ENCODE peak calls at places on chromosomes 12 and 14, in four cellular contexts. N, M, A and E are unnamed samples.

GRCh38 chr14:84442481-84442880 is 1087.5 kb upstream of the FLRT2 start:
- DNase-seq in N (no peak), M (no peak), A (no peak), E (no peak)

GRCh38 chr14:76376878-76377523 is 1.1 kb downstream of the ESRRB start:
- DNase-seq in N (no peak), M (no peak), A (no peak), E (no peak)

GRCh38 chr12:31324845-31325523 is 966 bp downstream of the SINHCAF start:
- DNase-seq in A (peak; percentile 59), N (peak; percentile 36), M (peak; percentile 71), E (peak; percentile 68)

GRCh38 chr14:95315579-95315978 is 4.1 kb downstream of the CLMN start:
- DNase-seq in A (no peak), N (no peak), M (no peak), E (no peak)

GRCh38 chr12:50224026-50224692 is 57.0 kb upstream of the CERS5 start:
- DNase-seq in M (no peak), A (no peak), N (peak; percentile 71), E (no peak)

GRCh38 chr14:32932921-32933622 is 5.6 kb upstream of the NPAS3 start:
- DNase-seq in M (no peak), A (peak; percentile 16), N (no peak), E (no peak)

GRCh38 chr12:106246891-106247730 is 709 bp downstream of the CKAP4 start:
- DNase-seq in N (no peak), A (peak; percentile 62), M (peak; percentile 83), E (no peak)

GRCh38 chr14:75208843-75209242 is 32.4 kb upstream of the TMED10 start:
- DNase-seq in M (no peak), N (no peak), A (no peak), E (no peak)

GRCh38 chr14:79111963-79112362 is 941.8 kb downstream of the NRXN3 start:
- DNase-seq in A (no peak), M (no peak), N (peak; percentile 44), E (no peak)

GRCh38 chr12:57632898-57633825 is at the start of gene B4GALNT1:
- DNase-seq in N (no peak), M (peak; percentile 71), A (peak; percentile 63), E (peak; percentile 58)

GRCh38 chr14:64465856-64466554 is 706 bp downstream of the AKAP5 start:
- DNase-seq in A (peak; percentile 48), N (peak; percentile 59), M (no peak), E (no peak)

GRCh38 chr12:40505327-40505726 is 186.9 kb upstream of the CNTN1 start:
- DNase-seq in A (no peak), M (no peak), N (no peak), E (no peak)

GRCh38 chr12:117387832-117388231 is 26.4 kb upstream of the NOS1 start:
- DNase-seq in M (no peak), N (no peak), A (no peak), E (no peak)

GRCh38 chr14:99271288-99271941 is 582 bp downstream of the BCL11B start:
- DNase-seq in A (no peak), M (no peak), N (no peak), E (no peak)
- H3K4me3 ChIP-seq in A (no peak overlapping the region), M (peak overlapping the region; percentile 54), N (peak overlapping the region; percentile 61), E (no peak overlapping the region)

GRCh38 chr12:52493172-52493571 is at the start of gene KRT6A:
- DNase-seq in A (no peak), N (no peak), M (no peak), E (no peak)
- H3K4me3 ChIP-seq in A (no peak within 1 kb of the TSS), N (no peak within 1 kb of the TSS), M (no peak within 1 kb of the TSS), E (no peak within 1 kb of the TSS)

GRCh38 chr12:1517007-1517406 is 77.4 kb downstream of the FBXL14 start:
- DNase-seq in M (no peak), N (peak; percentile 92), A (no peak), E (no peak)

GRCh38 chr12:1518763-1519516 is 75.4 kb downstream of the FBXL14 start:
- DNase-seq in M (no peak), A (no peak), N (peak; percentile 91), E (no peak)

GRCh38 chr12:1517734-1518485 is 76.5 kb downstream of the FBXL14 start:
- DNase-seq in A (no peak), N (no peak), M (no peak), E (no peak)

GRCh38 chr12:1519642-1520041 is 74.7 kb downstream of the FBXL14 start:
- DNase-seq in M (no peak), A (no peak), N (no peak), E (no peak)

DNA sequence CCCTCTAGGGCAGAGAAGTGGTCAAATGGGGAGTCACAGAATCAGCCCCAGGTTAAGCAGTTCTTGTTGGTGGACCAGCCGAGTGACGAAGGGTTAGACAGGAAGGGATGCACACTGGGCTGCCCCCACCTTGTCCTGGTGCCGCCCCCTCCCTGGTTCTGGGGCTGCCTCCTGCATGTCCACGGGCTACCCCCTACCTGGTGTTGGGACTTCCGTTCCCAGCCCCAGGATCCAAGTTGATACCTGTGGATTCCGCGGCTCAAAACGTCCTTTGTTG is 76.0 kb downstream of the FBXL14 start:
- DNase-seq in A (no peak), M (no peak), N (no peak), E (no peak)
- H3K4me3 ChIP-seq in A (no peak overlapping the region), M (no peak overlapping the region), N (no peak overlapping the region), E (no peak overlapping the region)

GRCh38 chr14:94175403-94176146 is 1.5 kb downstream of the PPP4R4 start:
- DNase-seq in A (no peak), N (no peak), M (no peak), E (no peak)
- H3K4me3 ChIP-seq in A (peak overlapping the region; percentile 52), N (peak overlapping the region; percentile 18), M (peak overlapping the region; percentile 75), E (peak overlapping the region; percentile 54)